ENCODE peak calls at places on chromosomes 12 and 14, in six cellular contexts. V is left ventricle myocardium inferior, M is Peyer's patch, E is upper lobe of left lung, J is small intestine, B is sigmoid colon. P is an unnamed sample.

GRCh38 chr14:59208224-59208814 is 19.9 kb downstream of the DAAM1 start:
- DNase-seq in V (no peak), M (no peak), E (no peak), J (no peak), B (no peak), P (no peak)

GRCh38 chr12:116958402-116959197 is 47.9 kb downstream of the FBXW8 start:
- DNase-seq in V (no peak), M (no peak), E (no peak), J (no peak), B (no peak), P (no peak)

GRCh38 chr12:100127766-100128508 is 14.7 kb downstream of the BLTP3B start:
- DNase-seq in V (no peak), M (no peak), E (no peak), J (peak; percentile 75), B (no peak), P (no peak)

GRCh38 chr12:105617141-105617540 is 286.6 kb downstream of the C12orf75 start:
- DNase-seq in V (no peak), M (no peak), E (no peak), J (no peak), B (no peak), P (no peak)

GRCh38 chr14:54785778-54786160 is 116.9 kb downstream of the GCH1 start:
- DNase-seq in V (no peak), M (no peak), E (no peak), J (no peak), B (no peak), P (no peak)

GRCh38 chr12:47791351-47791746 is 18.3 kb downstream of the SLC48A1 start:
- DNase-seq in V (peak; percentile 13), M (no peak), E (no peak), J (no peak), B (no peak), P (no peak)

GRCh38 chr14:35628989-35629388 is 95.0 kb downstream of the INSM2 start:
- DNase-seq in V (no peak), M (no peak), E (no peak), J (no peak), B (no peak), P (no peak)

GRCh38 chr12:131770120-131770519 is 58.1 kb upstream of the MMP17 start:
- DNase-seq in V (no peak), M (no peak), E (no peak), J (no peak), B (no peak), P (no peak)

GRCh38 chr14:61575751-61576150 is 119.6 kb upstream of the HIF1A start:
- DNase-seq in V (no peak), M (no peak), E (no peak), J (peak; percentile 28), B (no peak), P (no peak)

GRCh38 chr12:104478396-104479140 is 21.8 kb downstream of the CHST11 start:
- DNase-seq in V (no peak), M (no peak), E (peak; percentile 41), J (peak; percentile 63), B (no peak), P (no peak)

GRCh38 chr14:86003998-86004397 is 474.1 kb downstream of the FLRT2 start:
- DNase-seq in V (no peak), M (no peak), E (no peak), J (no peak), B (no peak), P (no peak)

GRCh38 chr14:33165144-33165925 is 226.7 kb downstream of the NPAS3 start:
- DNase-seq in V (no peak), M (no peak), E (no peak), J (peak; percentile 0), B (no peak), P (no peak)

GRCh38 chr12:75892779-75893408 is 138.7 kb downstream of the PHLDA1 start:
- DNase-seq in V (no peak), M (no peak), E (no peak), J (no peak), B (no peak), P (no peak)

GRCh38 chr12:124518051-124518932 is 49.1 kb downstream of the NCOR2 start:
- DNase-seq in V (peak; percentile 99), M (peak; percentile 94), E (peak; percentile 97), J (peak; percentile 97), B (peak; percentile 100), P (peak; percentile 99)

GRCh38 chr14:92651106-92651792 is 97.2 kb downstream of the LGMN start:
- DNase-seq in V (no peak), M (no peak), E (peak; percentile 80), J (peak; percentile 25), B (no peak), P (no peak)

GRCh38 chr12:6074394-6074793 is 50.1 kb downstream of the VWF start:
- DNase-seq in V (peak; percentile 8), M (no peak), E (no peak), J (no peak), B (no peak), P (no peak)

GRCh38 chr12:26878661-26879119 is 45.7 kb upstream of the ITPR2 start:
- DNase-seq in V (peak; percentile 87), M (peak; percentile 65), E (peak; percentile 51), J (peak; percentile 68), B (peak; percentile 92), P (no peak)

GRCh38 chr12:57006809-57007475 is 596 bp upstream of the ZBTB39 start:
- DNase-seq in V (no peak), M (peak; percentile 6), E (no peak), J (no peak), B (no peak), P (no peak)

GRCh38 chr12:130803707-130804106 is 35.3 kb downstream of the STX2 start:
- DNase-seq in V (no peak), M (no peak), E (no peak), J (no peak), B (no peak), P (no peak)

GRCh38 chr14:41606249-41607118 is at the start of gene LRFN5:
- DNase-seq in V (peak; percentile 43), M (no peak), E (no peak), J (peak; percentile 11), B (peak; percentile 67), P (no peak)

GRCh38 chr12:112635036-112635435 is 156.5 kb upstream of the RPH3A start:
- DNase-seq in V (no peak), M (no peak), E (no peak), J (no peak), B (no peak), P (no peak)

GRCh38 chr14:87940894-87941293 is 52.1 kb downstream of the GALC start:
- DNase-seq in V (no peak), M (no peak), E (no peak), J (no peak), B (no peak), P (no peak)
- H3K27ac ChIP-seq in V (no peak overlapping the region), M (no peak overlapping the region), E (no peak overlapping the region), J (no peak overlapping the region), B (no peak overlapping the region), P (no peak overlapping the region)

GRCh38 chr12:69475237-69475984 is 5.2 kb downstream of the FRS2 start:
- DNase-seq in V (no peak), M (no peak), E (no peak), J (no peak), B (no peak), P (no peak)
- H3K27ac ChIP-seq in V (peak overlapping the region; percentile 78), M (no peak overlapping the region), E (peak overlapping the region; percentile 57), J (no peak overlapping the region), B (peak overlapping the region; percentile 62), P (peak overlapping the region; percentile 74)

GRCh38 chr14:23182372-23183014 is 967 bp downstream of the SLC7A8 start:
- DNase-seq in V (no peak), M (peak; percentile 67), E (peak; percentile 82), J (peak; percentile 72), B (no peak), P (no peak)
- H3K27ac ChIP-seq in V (peak overlapping the region; percentile 42), M (no peak overlapping the region), E (peak overlapping the region; percentile 52), J (peak overlapping the region; percentile 83), B (no peak overlapping the region), P (peak overlapping the region; percentile 73)

GRCh38 chr14:77039285-77040058 is 11.0 kb upstream of the IRF2BPL start:
- DNase-seq in V (no peak), M (no peak), E (no peak), J (no peak), B (no peak), P (no peak)

GRCh38 chr14:77037338-77037782 is 8.9 kb upstream of the IRF2BPL start:
- DNase-seq in V (no peak), M (no peak), E (no peak), J (no peak), B (no peak), P (no peak)

GRCh38 chr14:77036484-77037337 is 8.2 kb upstream of the IRF2BPL start:
- DNase-seq in V (no peak), M (no peak), E (no peak), J (no peak), B (no peak), P (no peak)

GRCh38 chr14:77040059-77040308 is 11.5 kb upstream of the IRF2BPL start:
- DNase-seq in V (no peak), M (no peak), E (no peak), J (no peak), B (no peak), P (no peak)

GRCh38 chr14:77037886-77038511 is 9.5 kb upstream of the IRF2BPL start:
- DNase-seq in V (no peak), M (no peak), E (peak; percentile 60), J (no peak), B (peak; percentile 77), P (no peak)
- H3K27ac ChIP-seq in V (peak overlapping the region; percentile 100), M (peak overlapping the region; percentile 86), E (peak overlapping the region; percentile 95), J (no peak overlapping the region), B (peak overlapping the region; percentile 100), P (peak overlapping the region; percentile 97)

GRCh38 chr14:100867631-100868315 is 35.7 kb downstream of the RTL1 start:
- DNase-seq in V (peak; percentile 6), M (peak; percentile 27), E (no peak), J (no peak), B (peak; percentile 52), P (no peak)

GRCh38 chr14:100864960-100865681 is 38.4 kb downstream of the RTL1 start:
- DNase-seq in V (peak; percentile 8), M (peak; percentile 21), E (no peak), J (no peak), B (peak; percentile 33), P (no peak)

GRCh38 chr14:100864206-100864605 is 38.3 kb downstream of the MEG3 start:
- DNase-seq in V (peak; percentile 2), M (peak; percentile 29), E (no peak), J (no peak), B (peak; percentile 18), P (no peak)

GRCh38 chr14:100866666-100867630 is 36.6 kb downstream of the RTL1 start:
- DNase-seq in V (no peak), M (peak; percentile 13), E (no peak), J (no peak), B (peak; percentile 45), P (no peak)

DNA sequence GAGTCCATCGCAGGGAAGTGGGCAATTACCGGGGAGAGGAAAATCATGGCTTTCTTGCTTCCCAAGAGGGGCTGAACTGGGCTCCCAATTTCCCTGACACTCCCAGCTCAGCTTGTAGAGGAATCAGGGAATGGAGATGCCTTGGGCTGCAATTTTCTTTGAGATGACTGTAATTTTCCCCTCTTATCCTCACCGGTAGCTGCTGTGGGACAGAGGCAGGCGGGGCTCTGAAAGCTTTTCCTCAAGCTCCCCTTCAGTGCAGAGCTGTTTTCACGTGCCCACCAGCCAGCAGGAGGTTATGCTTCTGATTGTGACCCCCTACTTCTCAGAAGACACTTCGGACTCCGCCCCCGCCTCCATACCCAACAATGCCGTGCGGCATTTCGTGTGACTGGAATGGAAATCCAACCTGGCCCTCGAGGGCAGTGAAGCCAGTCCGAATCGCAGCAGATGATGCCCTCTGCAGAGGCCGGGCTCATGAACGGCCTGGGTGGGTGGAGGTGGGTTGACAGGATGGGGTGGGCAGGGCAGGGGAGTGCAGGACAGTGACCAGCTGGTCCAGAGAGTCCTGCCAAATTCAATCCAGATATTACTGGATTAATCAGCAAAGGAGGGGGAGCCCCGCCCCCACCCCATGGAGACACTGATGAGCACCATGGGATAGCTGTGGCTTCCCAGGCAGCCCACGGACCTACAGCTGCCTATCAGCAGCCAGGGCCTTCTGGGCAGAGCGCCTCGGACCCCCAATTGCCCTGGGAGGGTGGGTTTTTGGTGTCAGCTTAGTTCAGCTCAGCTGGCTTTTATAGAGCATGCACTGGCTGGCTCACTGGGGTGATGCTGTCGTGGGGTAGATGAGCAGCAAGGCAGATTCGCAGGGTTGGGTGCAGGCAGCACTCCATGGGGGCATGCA is 37.6 kb downstream of the RTL1 start:
- DNase-seq in V (peak; percentile 9), M (peak; percentile 22), E (no peak), J (no peak), B (peak; percentile 49), P (no peak)
- H3K27ac ChIP-seq in V (no peak overlapping the region), M (no peak overlapping the region), E (no peak overlapping the region), J (no peak overlapping the region), B (no peak overlapping the region), P (no peak overlapping the region)

P was measured in coronary artery.